ENCODE peak calls at places on chromosomes 5 and 9, in nine cellular contexts. H is neural crest cell; B is progenitor cell of endocrine pancreas; Z is anterior cingulate cortex; W is stimulated activated CD4-positive, alpha-beta T cell treated with anti-CD3 and anti-CD28 coated beads, Interleukin-2, amount 100 ng/mL, for 48 hours; Q is astrocyte of the spinal cord; U is NCI-H1105 treated with DMSO at 0.1 percent for 48 hours; S is A549; J is astrocyte of the cerebellum. C is an unnamed sample.

GRCh38 chr5:108516771-108517170 is 134.9 kb upstream of the FBXL17 start:
- DNase-seq in H (no peak), B (no peak), Z (no peak), W (no peak), Q (no peak), U (no peak), S (no peak), J (no peak), C (no peak)

GRCh38 chr9:98097836-98098235 is 21.2 kb downstream of the TRIM14 start:
- DNase-seq in H (no peak), B (no peak), Z (no peak), W (peak; percentile 31), Q (no peak), U (peak; percentile 34), S (no peak), J (no peak), C (no peak)

GRCh38 chr9:131418143-131419028 is 24.5 kb downstream of the PRRC2B start:
- DNase-seq in H (no peak), B (no peak), Z (no peak), W (no peak), Q (no peak), U (peak; percentile 13), S (no peak), J (no peak), C (peak; percentile 49)

GRCh38 chr9:90832251-90832650 is 30.6 kb downstream of the SYK start:
- DNase-seq in H (no peak), B (no peak), Z (no peak), W (no peak), Q (no peak), U (no peak), S (no peak), J (no peak), C (no peak)

GRCh38 chr5:83069406-83069805 is 7.8 kb downstream of the TMEM167A start:
- DNase-seq in H (no peak), B (no peak), Z (no peak), W (no peak), Q (no peak), U (no peak), S (no peak), J (no peak), C (no peak)

GRCh38 chr9:33794560-33794959 is 801 bp upstream of the PRSS3 start:
- DNase-seq in H (no peak), B (no peak), Z (no peak), W (no peak), Q (no peak), U (no peak), S (no peak), J (no peak), C (no peak)

GRCh38 chr5:38670878-38671277 is 114.4 kb upstream of the LIFR start:
- DNase-seq in H (no peak), B (no peak), Z (peak; percentile 24), W (no peak), Q (peak; percentile 61), U (no peak), S (no peak), J (no peak), C (peak; percentile 36)

GRCh38 chr5:62494772-62495171 is 82.2 kb downstream of the IPO11 start:
- DNase-seq in H (no peak), B (no peak), Z (no peak), W (no peak), Q (no peak), U (no peak), S (no peak), J (no peak), C (no peak)

GRCh38 chr5:115774684-115775083 is 41.8 kb downstream of the CDO1 start:
- DNase-seq in H (no peak), B (no peak), Z (no peak), W (no peak), Q (no peak), U (no peak), S (no peak), J (no peak), C (no peak)

GRCh38 chr9:118009585-118009984 is 305.4 kb downstream of the TLR4 start:
- DNase-seq in H (no peak), B (no peak), Z (no peak), W (no peak), Q (no peak), U (no peak), S (no peak), J (no peak), C (no peak)

GRCh38 chr9:135223831-135224230 is 136.4 kb downstream of the OLFM1 start:
- DNase-seq in H (no peak), B (no peak), Z (no peak), W (no peak), Q (no peak), U (no peak), S (no peak), J (no peak), C (no peak)

GRCh38 chr9:88722753-88723152 is 187.8 kb downstream of the NXNL2 start:
- DNase-seq in H (no peak), B (no peak), Z (no peak), W (no peak), Q (peak; percentile 33), U (no peak), S (peak; percentile 53), J (no peak), C (peak; percentile 50)

GRCh38 chr9:70261131-70261870 is 2.5 kb downstream of the SMC5 start:
- DNase-seq in H (no peak), B (no peak), Z (no peak), W (no peak), Q (no peak), U (no peak), S (no peak), J (no peak), C (no peak)

GRCh38 chr5:34803974-34804373 is 35.0 kb upstream of the TTC23L start:
- DNase-seq in H (no peak), B (no peak), Z (no peak), W (no peak), Q (no peak), U (no peak), S (no peak), J (no peak), C (no peak)

GRCh38 chr5:142342128-142342981 is 17.5 kb upstream of the SPRY4 start:
- DNase-seq in H (no peak), B (no peak), Z (no peak), W (no peak), Q (peak; percentile 49), U (no peak), S (no peak), J (no peak), C (peak; percentile 59)

GRCh38 chr5:171424726-171425125 is 5.3 kb downstream of the FGF18 start:
- DNase-seq in H (no peak), B (no peak), Z (no peak), W (no peak), Q (no peak), U (no peak), S (no peak), J (no peak), C (no peak)

GRCh38 chr5:52734557-52734956 is 53.2 kb upstream of the ITGA1 start:
- DNase-seq in H (no peak), B (no peak), Z (no peak), W (no peak), Q (no peak), U (no peak), S (no peak), J (no peak), C (no peak)

GRCh38 chr5:122442938-122443337 is 130.9 kb downstream of the SNCAIP start:
- DNase-seq in H (no peak), B (no peak), Z (no peak), W (no peak), Q (no peak), U (no peak), S (no peak), J (no peak), C (no peak)

GRCh38 chr9:37939575-37940095 is 35.7 kb upstream of the SLC25A51 start:
- DNase-seq in H (no peak), B (no peak), Z (no peak), W (no peak), Q (no peak), U (no peak), S (no peak), J (no peak), C (peak; percentile 22)

GRCh38 chr5:151595411-151595826 is 4.3 kb upstream of the FAT2 start:
- DNase-seq in H (no peak), B (no peak), Z (no peak), W (no peak), Q (no peak), U (no peak), S (no peak), J (no peak), C (no peak)